ENCODE peak calls at places on chromosome 6, in six cellular contexts. D is adrenal gland, A is tibial artery, F is body of pancreas, C is ovary, W is A549. O is an unnamed sample.

GRCh38 chr6:158789115-158789917 is 29.9 kb downstream of the EZR start:
- DNase-seq in D (no peak), A (no peak), F (no peak), C (no peak), W (no peak), O (no peak)

GRCh38 chr6:147087641-147088040 is 116.6 kb upstream of the STXBP5 start:
- DNase-seq in D (no peak), A (no peak), F (no peak), C (no peak), W (no peak), O (no peak)

GRCh38 chr6:24691550-24691949 is 24.7 kb downstream of the ACOT13 start:
- DNase-seq in D (no peak), A (no peak), F (no peak), C (no peak), W (no peak), O (no peak)

GRCh38 chr6:1610497-1611321 is 994 bp downstream of the FOXC1 start:
- DNase-seq in D (no peak), A (peak; percentile 68), F (no peak), C (no peak), W (no peak), O (no peak)

GRCh38 chr6:37480118-37480736 is 19.5 kb downstream of the CCDC167 start:
- DNase-seq in D (no peak), A (no peak), F (no peak), C (no peak), W (no peak), O (no peak)

GRCh38 chr6:143673638-143674037 is 4.1 kb upstream of the PHACTR2 start:
- DNase-seq in D (no peak), A (no peak), F (no peak), C (no peak), W (peak; percentile 19), O (no peak)

GRCh38 chr6:160400426-160400825 is 52.2 kb downstream of the SLC22A3 start:
- DNase-seq in D (no peak), A (no peak), F (peak; percentile 53), C (no peak), W (no peak), O (no peak)

GRCh38 chr6:76770166-76770565 is 693.1 kb downstream of the HTR1B start:
- DNase-seq in D (no peak), A (no peak), F (no peak), C (no peak), W (no peak), O (no peak)

GRCh38 chr6:22231616-22232015 is 65.2 kb downstream of the PRL start:
- DNase-seq in D (no peak), A (no peak), F (no peak), C (no peak), W (no peak), O (no peak)

GRCh38 chr6:148457137-148457842 is 114.7 kb downstream of the SASH1 start:
- DNase-seq in D (no peak), A (no peak), F (no peak), C (no peak), W (no peak), O (no peak)

DNA sequence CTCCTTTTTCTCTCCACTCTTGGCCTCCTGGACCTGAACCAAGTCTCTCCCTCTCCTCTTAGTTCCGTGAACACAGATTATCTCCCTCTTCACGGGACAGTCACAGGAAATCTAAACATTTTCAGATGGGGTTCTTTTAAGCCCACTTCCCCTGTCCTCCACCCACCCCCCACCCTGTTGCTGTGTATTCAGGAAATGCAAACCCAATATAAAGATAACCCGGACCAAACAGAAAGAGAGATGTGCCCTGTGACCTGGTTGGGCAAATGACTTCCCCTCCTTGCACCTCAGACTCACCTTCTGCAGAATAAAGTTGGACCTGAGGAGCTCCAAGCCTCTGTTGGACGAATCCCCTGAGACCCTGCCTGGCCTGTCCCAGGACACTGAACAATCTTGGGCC is 75.9 kb upstream of the MRPS10 start:
- DNase-seq in D (no peak), A (no peak), F (no peak), C (no peak), W (no peak), O (no peak)
- H3K4me1 ChIP-seq in D (peaks cover 37% of the 10 kb centered on the region), A (no peaks in the 10 kb centered on the region), F (peaks cover 9% of the 10 kb centered on the region), C (peaks cover 11% of the 10 kb centered on the region), W (peaks cover 29% of the 10 kb centered on the region), O (peaks cover 16% of the 10 kb centered on the region)

DNA sequence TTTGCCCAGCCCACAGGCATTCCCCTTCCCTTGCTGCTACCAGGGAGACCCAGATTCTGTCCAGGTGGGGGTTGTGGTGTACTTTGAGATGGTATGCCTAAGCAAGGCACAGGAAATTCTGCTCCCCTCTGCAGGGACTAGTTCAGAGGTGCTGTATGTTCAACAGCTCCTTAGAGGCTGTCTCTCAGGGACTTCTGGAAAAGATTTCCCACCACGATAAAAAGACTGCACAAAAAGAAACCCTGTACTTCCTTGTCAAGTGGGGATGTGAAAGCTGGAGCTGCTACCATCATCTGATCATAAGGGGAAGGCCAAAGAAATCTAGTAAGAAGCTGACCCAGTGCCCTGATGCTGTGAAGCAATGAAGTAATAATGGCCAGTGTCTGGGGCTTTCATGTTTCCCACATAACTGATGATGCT is 51.5 kb upstream of the SMIM29 start:
- DNase-seq in D (no peak), A (no peak), F (no peak), C (no peak), W (no peak), O (no peak)
- TF ChIP-seq CTCF in D (no peak), A (no peak), F (no peak), C (no peak), W (no peak), O (no peak)

GRCh38 chr6:11221623-11222384 is 10.7 kb downstream of the NEDD9 start:
- DNase-seq in D (no peak), A (no peak), F (no peak), C (no peak), W (no peak), O (no peak)
- H3K27ac ChIP-seq in D (no peak overlapping the region), A (no peak overlapping the region), F (no peak overlapping the region), C (no peak overlapping the region), W (peak overlapping the region; percentile 94), O (peak overlapping the region; percentile 49)

DNA sequence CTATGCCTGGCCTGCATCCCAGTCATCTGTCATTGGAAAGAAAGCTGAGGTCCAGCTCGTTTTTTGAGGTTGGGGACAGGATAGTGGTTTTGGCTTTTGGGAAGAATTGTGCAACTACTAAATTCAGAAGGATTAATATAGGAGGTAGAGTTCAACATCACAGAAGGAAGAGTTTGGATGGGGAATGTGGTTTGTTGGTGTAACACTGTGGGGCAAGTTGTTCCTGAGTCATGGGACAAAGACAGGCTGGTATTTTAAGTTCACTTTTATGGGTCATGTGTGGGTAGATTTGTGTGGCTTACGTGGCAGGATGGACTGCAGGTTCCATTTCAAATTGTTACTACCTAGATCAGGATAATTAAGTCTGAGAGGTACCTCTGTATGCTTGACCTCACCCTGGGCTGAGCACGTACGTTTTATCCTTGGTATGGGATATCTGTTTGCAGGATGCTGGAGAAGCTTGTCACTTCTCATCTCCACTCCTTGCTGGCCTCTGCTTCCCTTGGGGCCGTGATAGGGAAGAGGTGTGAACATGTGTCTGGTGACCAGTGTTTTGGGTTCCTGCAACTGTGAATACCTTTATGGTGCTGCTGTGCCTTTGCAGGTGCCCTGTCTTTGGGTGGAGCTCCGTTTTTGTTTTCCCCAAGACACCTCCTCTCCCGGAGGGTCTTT is 177.6 kb downstream of the JARID2 start:
- DNase-seq in D (no peak), A (no peak), F (no peak), C (no peak), W (no peak), O (no peak)
- H3K4me1 ChIP-seq in D (peaks cover 7% of the 10 kb centered on the region), A (peaks cover 3% of the 10 kb centered on the region), F (no peaks in the 10 kb centered on the region), C (peaks cover 2% of the 10 kb centered on the region), W (peaks cover 2% of the 10 kb centered on the region), O (peaks cover 16% of the 10 kb centered on the region)

GRCh38 chr6:87941556-87942358 is 105.9 kb upstream of the SPACA1 start:
- DNase-seq in D (no peak), A (no peak), F (no peak), C (no peak), W (no peak), O (no peak)

GRCh38 chr6:87945181-87945580 is 102.5 kb upstream of the SPACA1 start:
- DNase-seq in D (no peak), A (no peak), F (no peak), C (no peak), W (no peak), O (no peak)

GRCh38 chr6:87943191-87943590 is 104.5 kb upstream of the SPACA1 start:
- DNase-seq in D (no peak), A (no peak), F (no peak), C (no peak), W (no peak), O (peak; percentile 5)

GRCh38 chr6:87945966-87946365 is 101.7 kb upstream of the SPACA1 start:
- DNase-seq in D (no peak), A (peak; percentile 74), F (no peak), C (no peak), W (no peak), O (no peak)

DNA sequence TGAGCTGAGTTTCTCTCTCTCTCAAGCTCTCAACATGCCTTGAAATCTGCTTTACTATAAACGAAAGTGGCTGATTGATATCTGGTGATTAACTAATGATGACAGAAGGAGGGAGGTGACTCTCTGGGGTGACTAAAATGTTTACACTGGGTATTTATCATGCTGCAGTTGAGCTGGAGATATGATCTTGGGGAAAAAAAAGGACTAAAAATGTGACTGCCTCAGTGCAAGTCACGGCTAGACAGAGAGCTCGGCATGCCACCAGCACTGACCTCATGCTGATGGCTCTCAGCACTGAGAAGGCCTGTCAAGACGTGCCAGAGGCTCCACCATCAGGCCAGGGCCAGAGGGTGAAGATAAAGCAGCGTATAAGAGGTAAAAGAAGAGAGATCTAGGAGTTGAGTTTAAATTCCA is 103.1 kb upstream of the SPACA1 start:
- DNase-seq in D (peak; percentile 25), A (peak; percentile 89), F (peak; percentile 59), C (no peak), W (peak; percentile 5), O (no peak)
- TF ChIP-seq CTCF in D (no peak), A (peak; percentile 28), F (no peak), C (no peak), W (no peak), O (no peak)

GRCh38 chr6:139439278-139439813 is 64.9 kb upstream of the CITED2 start:
- DNase-seq in D (peak; percentile 25), A (no peak), F (no peak), C (no peak), W (no peak), O (no peak)

GRCh38 chr6:139446104-139446715 is 71.8 kb upstream of the CITED2 start:
- DNase-seq in D (no peak), A (no peak), F (no peak), C (no peak), W (no peak), O (no peak)

GRCh38 chr6:139443226-139444112 is 69.0 kb upstream of the CITED2 start:
- DNase-seq in D (no peak), A (no peak), F (no peak), C (peak; percentile 24), W (no peak), O (no peak)

GRCh38 chr6:139438775-139439174 is 64.3 kb upstream of the CITED2 start:
- DNase-seq in D (no peak), A (no peak), F (no peak), C (no peak), W (no peak), O (no peak)

GRCh38 chr6:139442188-139442625 is 67.8 kb upstream of the CITED2 start:
- DNase-seq in D (no peak), A (no peak), F (no peak), C (no peak), W (no peak), O (no peak)
- H3K27ac ChIP-seq in D (no peak overlapping the region), A (no peak overlapping the region), F (no peak overlapping the region), C (no peak overlapping the region), W (no peak overlapping the region), O (no peak overlapping the region)

O was measured in lung.